ENCODE peak calls at places on chromosome 3, in four cellular contexts. U, V, A and Q are unnamed samples.

GRCh38 chr3:105842943-105843342 is 25.9 kb downstream of the CBLB start:
- DNase-seq in U (no peak), V (no peak), A (no peak), Q (no peak)

GRCh38 chr3:126945891-126946290 is 37.0 kb upstream of the PLXNA1 start:
- DNase-seq in U (no peak), V (no peak), A (no peak), Q (no peak)

GRCh38 chr3:142244056-142244455 is 18.7 kb upstream of the GK5 start:
- DNase-seq in U (no peak), V (no peak), A (no peak), Q (no peak)

GRCh38 chr3:160192310-160192709 is 32.9 kb upstream of the C3orf80 start:
- DNase-seq in U (no peak), V (no peak), A (no peak), Q (no peak)

GRCh38 chr3:126102530-126102951 is 18.6 kb upstream of the SLC41A3 start:
- DNase-seq in U (no peak), V (no peak), A (no peak), Q (no peak)

GRCh38 chr3:123724306-123724705 is 139.5 kb upstream of the HACD2 start:
- DNase-seq in U (no peak), V (no peak), A (no peak), Q (no peak)

GRCh38 chr3:159339131-159339530 is 537.3 kb downstream of the MFSD1 start:
- DNase-seq in U (no peak), V (no peak), A (no peak), Q (no peak)

GRCh38 chr3:139295040-139295439 is 48.8 kb upstream of the MRPS22 start:
- DNase-seq in U (no peak), V (no peak), A (no peak), Q (no peak)

GRCh38 chr3:146895026-146895749 is 290.0 kb upstream of the PLSCR5 start:
- DNase-seq in U (no peak), V (no peak), A (no peak), Q (no peak)